ENCODE peak calls at places on chromosomes 2 and 18, in six cellular contexts. P is adipocyte; Z is breast epithelium; K is IMR-90; Q is CD4-positive, alpha-beta memory T cell; X is heart left ventricle. A is an unnamed sample. For H3K27me3, the result is how much of the 10 kb centered on the place peaks cover.

GRCh38 chr2:26471278-26471677 is 6.6 kb downstream of the OTOF start:
- DNase-seq in P (no peak), Z (no peak), K (no peak), Q (no peak), X (peak), A (no peak)

GRCh38 chr2:27431395-27431794 is 3.0 kb downstream of the NRBP1 start:
- DNase-seq in P (peak), Z (no peak), K (peak), Q (no peak), X (no peak), A (peak)

GRCh38 chr18:6624271-6624670 is 105.2 kb upstream of the ARHGAP28 start:
- DNase-seq in P (peak), Z (no peak), K (peak), Q (no peak), X (no peak), A (no peak)

GRCh38 chr2:61328707-61329251 is 142.1 kb downstream of the USP34 start:
- DNase-seq in P (no peak), Z (no peak), K (peak), Q (no peak), X (no peak), A (no peak)

GRCh38 chr2:60463249-60463648 is 90.2 kb downstream of the BCL11A start:
- DNase-seq in P (peak), Z (no peak), K (peak), Q (no peak), X (no peak), A (no peak)

GRCh38 chr18:59612461-59612860 is 84.8 kb downstream of the CCBE1 start:
- DNase-seq in P (peak), Z (no peak), K (peak), Q (no peak), X (no peak), A (peak)

GRCh38 chr2:3575534-3576324 is 669 bp downstream of the RPS7 start:
- DNase-seq in P (peak), Z (no peak), K (no peak), Q (peak), X (no peak), A (no peak)

GRCh38 chr2:155310589-155310988 is 612.1 kb downstream of the KCNJ3 start:
- DNase-seq in P (peak), Z (no peak), K (no peak), Q (no peak), X (no peak), A (no peak)

GRCh38 chr2:181472990-181473389 is 15.8 kb downstream of the ITGA4 start:
- DNase-seq in P (no peak), Z (no peak), K (no peak), Q (no peak), X (no peak), A (no peak)

GRCh38 chr2:42048318-42049251 is 764 bp downstream of the PKDCC start:
- DNase-seq in P (peak), Z (no peak), K (peak), Q (no peak), X (peak), A (peak)

GRCh38 chr18:43534511-43534910 is 257.2 kb upstream of the SYT4 start:
- DNase-seq in P (peak), Z (no peak), K (no peak), Q (no peak), X (no peak), A (no peak)

GRCh38 chr2:43158259-43158880 is 68.0 kb downstream of the ZFP36L2 start:
- DNase-seq in P (peak), Z (peak), K (peak), Q (no peak), X (peak), A (peak)
- H3K4me3 ChIP-seq in P (no peak), Z (peak), K (no peak), Q (peak), X (no peak), A (peak)

GRCh38 chr2:56179931-56180330 is 3.9 kb upstream of the CCDC85A start:
- DNase-seq in P (no peak), Z (no peak), K (no peak), Q (no peak), X (no peak), A (no peak)

GRCh38 chr2:56175779-56176178 is 8.0 kb upstream of the CCDC85A start:
- DNase-seq in P (no peak), Z (no peak), K (no peak), Q (no peak), X (no peak), A (no peak)

GRCh38 chr2:56182420-56182819 is 1.4 kb upstream of the CCDC85A start:
- DNase-seq in P (no peak), Z (no peak), K (no peak), Q (no peak), X (no peak), A (no peak)

DNA sequence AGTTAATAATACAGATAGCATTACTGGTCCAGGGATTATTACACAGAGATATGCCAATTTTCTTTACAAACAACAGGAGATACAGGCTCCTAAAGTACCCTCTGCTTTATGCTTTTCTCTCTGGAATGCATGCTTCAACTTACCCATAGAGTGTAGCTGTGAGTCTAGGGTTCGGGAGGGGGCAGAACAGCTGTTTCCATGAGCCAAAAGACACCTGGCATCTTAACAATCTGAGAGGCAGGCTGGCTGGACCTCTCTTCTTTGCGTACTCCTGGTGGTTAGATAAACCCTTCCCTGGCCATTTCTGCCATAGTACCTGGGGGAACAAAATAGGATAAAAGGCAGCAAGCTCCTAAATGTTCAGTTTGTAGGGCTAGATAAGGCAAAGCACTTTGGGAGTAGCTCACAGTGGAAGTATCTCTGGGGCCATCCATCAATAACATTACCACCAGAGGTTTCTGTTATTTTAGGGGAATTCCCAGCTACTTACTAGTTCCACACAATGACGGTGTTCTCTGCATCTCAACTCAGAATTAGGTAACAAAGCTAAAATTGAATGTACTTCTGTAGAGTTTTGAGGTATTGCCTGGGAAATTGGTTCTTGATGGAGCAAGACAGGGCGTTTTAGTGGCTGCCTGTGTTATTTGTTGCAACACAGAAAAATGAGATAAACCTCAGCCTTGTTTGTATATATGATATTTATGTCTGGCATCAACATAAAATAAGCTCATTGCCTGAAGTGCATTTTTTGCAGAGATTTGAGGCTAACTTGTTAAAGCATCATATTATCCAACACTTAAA is 6.2 kb upstream of the CCDC85A start:
- DNase-seq in P (peak), Z (no peak), K (no peak), Q (no peak), X (no peak), A (no peak)
- H3K27me3 ChIP-seq in P (half or more), Z (under half), K (under half), Q (under half), X (under half), A (under half)

GRCh38 chr2:98729652-98730051 is 1.3 kb downstream of the MGAT4A start:
- DNase-seq in P (peak), Z (no peak), K (no peak), Q (no peak), X (no peak), A (no peak)

GRCh38 chr2:98727758-98728718 is 2.9 kb downstream of the MGAT4A start:
- DNase-seq in P (no peak), Z (no peak), K (no peak), Q (peak), X (no peak), A (no peak)

GRCh38 chr2:98727369-98727749 is 3.6 kb downstream of the MGAT4A start:
- DNase-seq in P (no peak), Z (no peak), K (no peak), Q (no peak), X (peak), A (no peak)

GRCh38 chr2:98726735-98727368 is 4.1 kb downstream of the MGAT4A start:
- DNase-seq in P (no peak), Z (no peak), K (no peak), Q (no peak), X (no peak), A (no peak)

DNA sequence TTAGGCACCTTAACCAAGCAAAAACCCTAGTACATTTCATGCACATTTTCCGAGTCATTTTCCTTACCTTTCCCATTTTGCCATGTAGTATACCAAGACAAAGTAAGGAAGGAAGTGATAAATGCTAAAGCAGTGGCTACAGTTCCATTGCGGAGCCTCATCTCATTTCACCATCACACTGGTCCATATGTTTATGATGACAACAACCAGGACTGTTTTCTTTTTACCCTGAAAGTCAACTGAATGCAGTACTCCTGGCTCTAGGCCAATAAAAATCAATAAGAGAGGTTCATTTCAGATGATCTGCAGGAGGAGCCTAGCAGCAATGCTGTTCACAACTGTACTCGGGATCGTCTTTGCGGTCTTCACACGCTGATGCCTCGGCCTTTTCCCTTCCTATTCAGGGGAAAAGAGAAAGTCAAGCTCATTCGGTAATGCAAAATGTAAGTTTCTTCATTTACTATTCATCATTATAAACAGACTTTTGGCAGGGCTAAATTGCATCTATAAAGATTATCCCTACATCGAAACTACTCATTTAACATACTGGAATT is 4.7 kb downstream of the MGAT4A start:
- DNase-seq in P (no peak), Z (no peak), K (no peak), Q (no peak), X (no peak), A (no peak)
- H3K4me3 ChIP-seq in P (no peak), Z (peak), K (no peak), Q (peak), X (peak), A (no peak)

DNA sequence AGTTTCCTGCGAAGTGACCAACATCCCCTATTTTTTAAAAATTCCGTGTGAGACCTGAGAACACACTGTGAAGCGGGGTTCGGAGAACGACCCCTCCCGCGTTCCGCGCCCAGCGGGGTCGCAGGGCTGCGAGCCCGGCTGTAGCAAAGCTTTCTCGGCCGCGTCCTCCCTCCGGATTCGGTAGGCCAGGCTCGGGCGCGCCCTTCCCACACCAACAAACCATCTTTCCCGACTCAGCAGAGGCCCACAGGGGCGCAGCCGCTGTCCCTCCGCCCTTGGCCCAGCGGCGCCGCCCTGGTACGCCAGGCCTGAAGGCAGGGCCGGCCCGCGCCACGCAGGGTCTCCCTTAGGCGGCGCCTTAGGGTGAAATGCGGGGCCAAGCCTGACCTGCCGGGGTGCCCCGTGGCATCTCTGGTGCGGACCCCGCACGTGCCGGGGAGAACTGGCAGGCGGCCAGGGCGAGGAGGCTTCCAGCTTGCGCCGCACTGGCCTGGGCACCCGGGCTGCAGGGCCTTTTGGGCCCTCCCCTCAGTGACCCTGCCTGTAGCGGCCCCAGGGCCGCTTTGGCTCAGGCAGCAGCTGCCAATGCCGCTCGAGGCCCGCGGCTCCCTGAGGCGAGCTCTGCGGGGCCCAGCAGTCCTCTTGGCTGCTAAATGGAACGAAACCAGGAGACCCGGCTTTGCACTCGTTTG is 8.3 kb downstream of the OTX1 start:
- DNase-seq in P (no peak), Z (no peak), K (no peak), Q (no peak), X (peak), A (no peak)
- H3K27me3 ChIP-seq in P (half or more), Z (under half), K (half or more), Q (under half), X (half or more), A (under half)

GRCh38 chr2:219228745-219229374 is 576 bp downstream of the ATG9A start:
- DNase-seq in P (peak), Z (no peak), K (no peak), Q (no peak), X (no peak), A (no peak)
- H3K4me3 ChIP-seq in P (peak), Z (peak), K (peak), Q (peak), X (peak), A (peak)

GRCh38 chr2:98828793-98829371 is 98.0 kb upstream of the MGAT4A start:
- DNase-seq in P (no peak), Z (no peak), K (no peak), Q (peak), X (no peak), A (no peak)
- H3K27me3 ChIP-seq in P (half or more), Z (under half), K (under half), Q (under half), X (under half), A (under half)

GRCh38 chr18:32048507-32049091 is 30.0 kb downstream of the RNF125 start:
- DNase-seq in P (peak), Z (no peak), K (peak), Q (no peak), X (peak), A (no peak)
- H3K4me3 ChIP-seq in P (no peak), Z (no peak), K (no peak), Q (no peak), X (no peak), A (no peak)

GRCh38 chr2:212532585-212532984 is 6.0 kb downstream of the ERBB4 start:
- DNase-seq in P (no peak), Z (no peak), K (no peak), Q (no peak), X (no peak), A (no peak)

GRCh38 chr2:212530991-212531390 is 7.6 kb downstream of the ERBB4 start:
- DNase-seq in P (no peak), Z (no peak), K (no peak), Q (no peak), X (no peak), A (no peak)

GRCh38 chr2:212530373-212530772 is 8.2 kb downstream of the ERBB4 start:
- DNase-seq in P (no peak), Z (no peak), K (no peak), Q (no peak), X (no peak), A (no peak)

GRCh38 chr2:212532087-212532486 is 6.5 kb downstream of the ERBB4 start:
- DNase-seq in P (no peak), Z (no peak), K (no peak), Q (no peak), X (no peak), A (no peak)

DNA sequence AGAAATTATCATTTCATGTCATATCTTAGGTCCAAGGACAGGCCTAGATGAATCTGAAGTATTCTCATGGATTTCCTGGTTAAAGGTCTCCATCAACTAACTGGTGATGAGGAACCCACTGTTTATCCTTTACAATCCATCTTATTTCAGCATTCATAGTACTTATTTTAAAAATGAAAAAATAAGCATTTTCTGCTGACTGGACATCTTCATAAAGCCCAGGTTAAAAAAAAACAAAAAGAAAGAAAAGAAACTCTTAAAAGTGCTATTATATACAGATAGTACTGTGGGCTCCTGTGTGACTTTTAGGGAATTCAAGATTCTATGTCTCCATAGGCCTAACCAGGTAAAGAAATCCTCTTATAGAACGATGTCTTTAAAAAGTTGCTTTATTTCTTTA is 7.1 kb downstream of the ERBB4 start:
- DNase-seq in P (no peak), Z (no peak), K (no peak), Q (no peak), X (no peak), A (no peak)
- H3K27me3 ChIP-seq in P (under half), Z (under half), K (under half), Q (under half), X (under half), A (under half)

DNA sequence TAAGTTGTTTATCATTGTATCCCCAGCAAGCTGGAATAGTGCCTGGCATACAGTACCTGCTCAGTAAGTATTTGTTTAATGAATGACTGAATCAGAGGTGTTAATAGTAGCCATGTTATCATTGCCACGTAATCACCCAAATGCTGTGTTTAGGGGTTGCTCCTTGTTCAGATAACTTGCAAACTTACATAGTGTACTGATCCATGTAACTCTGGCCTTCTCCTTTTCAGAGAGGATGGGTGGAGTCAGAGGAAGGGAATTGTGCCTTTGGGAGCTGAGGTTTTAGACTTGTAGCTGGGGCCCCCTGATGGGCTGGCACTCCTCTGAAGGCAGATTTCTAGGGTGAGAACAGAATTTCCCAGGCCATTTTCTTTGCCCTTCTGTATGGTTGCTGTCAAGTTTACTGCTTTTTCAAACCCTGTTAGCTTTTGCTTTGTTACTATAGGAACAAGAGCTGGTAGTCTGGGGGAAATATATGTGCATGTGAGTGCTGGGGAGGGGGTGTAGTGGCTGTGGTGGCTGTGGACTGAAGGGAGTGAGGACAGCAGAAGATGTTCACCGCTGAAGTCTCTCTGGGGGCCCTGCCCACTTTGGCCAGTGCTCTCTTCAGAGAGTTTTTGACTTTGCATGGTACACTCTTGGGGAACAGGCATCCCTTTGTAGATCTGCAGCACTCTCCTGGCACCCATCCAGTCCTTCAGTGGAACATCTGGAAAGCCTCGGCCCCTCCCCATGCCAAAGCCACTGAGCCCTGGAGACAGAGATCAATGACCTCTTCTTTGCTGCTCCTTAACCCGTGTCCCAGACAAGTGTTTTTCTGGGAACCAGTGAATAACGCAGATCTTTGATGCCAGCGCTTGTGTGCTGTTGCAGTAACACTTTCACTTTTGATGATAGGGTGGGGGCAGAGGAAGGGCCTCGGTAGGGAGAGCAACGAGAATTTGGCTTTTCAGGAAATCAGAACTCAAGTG is 208.9 kb downstream of the PRKCE start:
- DNase-seq in P (peak), Z (no peak), K (peak), Q (peak), X (peak), A (peak)
- H3K4me3 ChIP-seq in P (peak), Z (peak), K (peak), Q (peak), X (peak), A (peak)

A was measured in MG63.